ENCODE peak calls at places on chromosomes 4 and X, in ten cellular contexts. One of them, this sample, is unnamed. For H3K4me1, the result is how much of the 10 kb centered on the place peaks cover.

GRCh38 chr4:24210332-24210902 is 320.6 kb upstream of the PPARGC1A start:
- DNase-seq in IMR-90: peak
- DNase-seq in K562: no peak
- DNase-seq in adrenal gland: peak
- DNase-seq in ovary: peak
- DNase-seq in esophagus squamous epithelium: no peak
- DNase-seq in suprapubic skin: peak
- DNase-seq in spleen: no peak
- DNase-seq in tibial nerve: peak
- DNase-seq in stomach: no peak
- DNase-seq in this sample: peak

GRCh38 chr4:146975535-146975934 is 29.9 kb upstream of the TTC29 start:
- DNase-seq in IMR-90: no peak
- DNase-seq in K562: peak
- DNase-seq in adrenal gland: no peak
- DNase-seq in ovary: no peak
- DNase-seq in esophagus squamous epithelium: no peak
- DNase-seq in suprapubic skin: no peak
- DNase-seq in spleen: no peak
- DNase-seq in tibial nerve: no peak
- DNase-seq in stomach: no peak
- DNase-seq in this sample: no peak

GRCh38 chr4:71202703-71203102 is 136.1 kb upstream of the SLC4A4 start:
- DNase-seq in IMR-90: no peak
- DNase-seq in K562: no peak
- DNase-seq in adrenal gland: no peak
- DNase-seq in ovary: no peak
- DNase-seq in esophagus squamous epithelium: no peak
- DNase-seq in suprapubic skin: no peak
- DNase-seq in spleen: no peak
- DNase-seq in tibial nerve: no peak
- DNase-seq in stomach: no peak
- DNase-seq in this sample: no peak

GRCh38 chr4:100295792-100296191 is 105.5 kb upstream of the DDIT4L start:
- DNase-seq in IMR-90: peak
- DNase-seq in K562: no peak
- DNase-seq in adrenal gland: no peak
- DNase-seq in ovary: no peak
- DNase-seq in esophagus squamous epithelium: no peak
- DNase-seq in suprapubic skin: no peak
- DNase-seq in spleen: no peak
- DNase-seq in tibial nerve: no peak
- DNase-seq in stomach: no peak
- DNase-seq in this sample: no peak

GRCh38 chrX:258291-259040 is 22.7 kb upstream of the PLCXD1 start:
- DNase-seq in IMR-90: no peak
- DNase-seq in K562: no peak
- DNase-seq in adrenal gland: no peak
- DNase-seq in ovary: no peak
- DNase-seq in esophagus squamous epithelium: no peak
- DNase-seq in suprapubic skin: no peak
- DNase-seq in spleen: peak
- DNase-seq in tibial nerve: no peak
- DNase-seq in stomach: no peak
- DNase-seq in this sample: no peak

GRCh38 chrX:72498782-72499181 is 73.9 kb downstream of the HDAC8 start:
- DNase-seq in IMR-90: no peak
- DNase-seq in K562: peak
- DNase-seq in adrenal gland: peak
- DNase-seq in ovary: no peak
- DNase-seq in esophagus squamous epithelium: no peak
- DNase-seq in suprapubic skin: no peak
- DNase-seq in spleen: no peak
- DNase-seq in tibial nerve: no peak
- DNase-seq in stomach: no peak
- DNase-seq in this sample: no peak

GRCh38 chr4:125750827-125751466 is 436.2 kb downstream of the FAT4 start:
- DNase-seq in IMR-90: peak
- DNase-seq in K562: peak
- DNase-seq in adrenal gland: peak
- DNase-seq in ovary: peak
- DNase-seq in esophagus squamous epithelium: no peak
- DNase-seq in suprapubic skin: no peak
- DNase-seq in spleen: no peak
- DNase-seq in tibial nerve: peak
- DNase-seq in stomach: no peak
- DNase-seq in this sample: no peak

GRCh38 chr4:19947349-19947748 is 304.4 kb upstream of the SLIT2 start:
- DNase-seq in IMR-90: peak
- DNase-seq in K562: no peak
- DNase-seq in adrenal gland: no peak
- DNase-seq in ovary: no peak
- DNase-seq in esophagus squamous epithelium: no peak
- DNase-seq in suprapubic skin: no peak
- DNase-seq in spleen: no peak
- DNase-seq in tibial nerve: no peak
- DNase-seq in stomach: no peak
- DNase-seq in this sample: no peak

GRCh38 chr4:182492456-182492855 is 249.3 kb downstream of the TENM3 start:
- DNase-seq in IMR-90: peak
- DNase-seq in K562: no peak
- DNase-seq in adrenal gland: no peak
- DNase-seq in ovary: no peak
- DNase-seq in esophagus squamous epithelium: no peak
- DNase-seq in suprapubic skin: no peak
- DNase-seq in spleen: no peak
- DNase-seq in tibial nerve: no peak
- DNase-seq in stomach: no peak
- DNase-seq in this sample: no peak

GRCh38 chr4:82710202-82710929 is 88.2 kb downstream of the SCD5 start:
- DNase-seq in IMR-90: no peak
- DNase-seq in K562: no peak
- DNase-seq in adrenal gland: peak
- DNase-seq in ovary: peak
- DNase-seq in esophagus squamous epithelium: no peak
- DNase-seq in suprapubic skin: no peak
- DNase-seq in spleen: no peak
- DNase-seq in tibial nerve: no peak
- DNase-seq in stomach: no peak
- DNase-seq in this sample: no peak

GRCh38 chrX:74382613-74383012 is 38.7 kb upstream of the SLC16A2 start:
- DNase-seq in IMR-90: peak
- DNase-seq in K562: peak
- DNase-seq in adrenal gland: peak
- DNase-seq in ovary: peak
- DNase-seq in esophagus squamous epithelium: peak
- DNase-seq in suprapubic skin: peak
- DNase-seq in spleen: peak
- DNase-seq in tibial nerve: peak
- DNase-seq in stomach: peak
- DNase-seq in this sample: no peak

DNA sequence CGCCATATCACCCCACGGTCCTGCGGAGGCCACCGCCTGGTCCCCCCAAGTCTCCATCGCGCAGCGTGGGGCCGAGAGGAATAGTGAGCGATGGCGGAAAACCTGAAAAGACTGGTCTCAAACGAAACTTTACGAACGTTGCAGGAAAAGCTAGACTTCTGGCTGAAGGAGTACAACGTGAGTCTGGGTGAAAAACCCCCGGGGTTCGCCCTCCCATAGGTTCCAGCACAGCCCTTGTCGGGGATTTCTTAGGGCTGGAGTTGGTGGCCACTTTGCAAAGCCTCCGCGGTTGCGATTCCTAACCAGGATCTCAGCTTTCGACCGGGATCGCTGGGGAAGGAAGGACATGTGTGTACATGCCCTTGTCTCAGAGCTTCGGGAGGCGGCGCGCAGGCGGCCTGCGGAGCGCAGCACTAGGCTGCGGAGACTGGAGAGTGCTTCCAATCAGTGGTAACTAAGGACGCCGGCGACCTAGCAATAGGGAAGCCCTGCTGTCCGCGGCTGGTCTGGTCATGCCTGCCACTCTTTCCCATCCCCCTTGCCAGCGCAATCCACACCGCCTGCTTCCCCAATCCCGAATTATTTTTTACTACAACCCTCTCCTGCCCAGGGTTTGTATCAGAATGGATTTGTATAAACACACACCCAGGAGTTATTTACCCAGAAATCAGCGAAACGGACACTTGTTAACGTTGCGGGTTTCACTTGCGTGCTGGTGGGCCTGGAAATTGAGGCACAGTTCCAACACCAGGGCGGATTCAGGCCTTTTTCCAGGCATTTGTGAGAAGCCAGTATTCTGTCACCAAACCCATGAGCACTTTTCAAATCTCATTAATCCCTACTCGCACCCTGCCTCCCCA is 741 bp downstream of the SPATA18 start:
- DNase-seq in IMR-90: peak
- DNase-seq in K562: no peak
- DNase-seq in adrenal gland: peak
- DNase-seq in ovary: peak
- DNase-seq in esophagus squamous epithelium: no peak
- DNase-seq in suprapubic skin: peak
- DNase-seq in spleen: peak
- DNase-seq in tibial nerve: peak
- DNase-seq in stomach: peak
- DNase-seq in this sample: peak
- H3K4me3 ChIP-seq in IMR-90: peak
- H3K4me3 ChIP-seq in K562: no peak
- H3K4me3 ChIP-seq in adrenal gland: no peak
- H3K4me3 ChIP-seq in ovary: peak
- H3K4me3 ChIP-seq in esophagus squamous epithelium: peak
- H3K4me3 ChIP-seq in suprapubic skin: peak
- H3K4me3 ChIP-seq in spleen: peak
- H3K4me3 ChIP-seq in tibial nerve: peak
- H3K4me3 ChIP-seq in stomach: peak
- H3K4me3 ChIP-seq in this sample: peak

GRCh38 chr4:3046149-3046548 is 28.2 kb downstream of the HTT-AS start:
- DNase-seq in IMR-90: no peak
- DNase-seq in K562: no peak
- DNase-seq in adrenal gland: no peak
- DNase-seq in ovary: no peak
- DNase-seq in esophagus squamous epithelium: no peak
- DNase-seq in suprapubic skin: no peak
- DNase-seq in spleen: peak
- DNase-seq in tibial nerve: no peak
- DNase-seq in stomach: no peak
- DNase-seq in this sample: no peak
- TF ChIP-seq POLR2A in IMR-90: no peak
- TF ChIP-seq POLR2A in K562: no peak
- TF ChIP-seq POLR2A in adrenal gland: no peak
- TF ChIP-seq POLR2A in ovary: no peak
- TF ChIP-seq POLR2A in esophagus squamous epithelium: no peak
- TF ChIP-seq POLR2A in suprapubic skin: no peak
- TF ChIP-seq POLR2A in spleen: no peak
- TF ChIP-seq POLR2A in tibial nerve: no peak
- TF ChIP-seq POLR2A in stomach: no peak
- TF ChIP-seq POLR2A in this sample: no peak

GRCh38 chr4:41135761-41136160 is 78.6 kb downstream of the APBB2 start:
- DNase-seq in IMR-90: no peak
- DNase-seq in K562: no peak
- DNase-seq in adrenal gland: no peak
- DNase-seq in ovary: no peak
- DNase-seq in esophagus squamous epithelium: no peak
- DNase-seq in suprapubic skin: no peak
- DNase-seq in spleen: no peak
- DNase-seq in tibial nerve: no peak
- DNase-seq in stomach: no peak
- DNase-seq in this sample: no peak

GRCh38 chr4:41140410-41140809 is 73.9 kb downstream of the APBB2 start:
- DNase-seq in IMR-90: no peak
- DNase-seq in K562: no peak
- DNase-seq in adrenal gland: no peak
- DNase-seq in ovary: no peak
- DNase-seq in esophagus squamous epithelium: no peak
- DNase-seq in suprapubic skin: no peak
- DNase-seq in spleen: no peak
- DNase-seq in tibial nerve: no peak
- DNase-seq in stomach: no peak
- DNase-seq in this sample: no peak

GRCh38 chr4:41134581-41134980 is 79.8 kb downstream of the APBB2 start:
- DNase-seq in IMR-90: no peak
- DNase-seq in K562: no peak
- DNase-seq in adrenal gland: no peak
- DNase-seq in ovary: no peak
- DNase-seq in esophagus squamous epithelium: no peak
- DNase-seq in suprapubic skin: no peak
- DNase-seq in spleen: no peak
- DNase-seq in tibial nerve: no peak
- DNase-seq in stomach: no peak
- DNase-seq in this sample: no peak

GRCh38 chr4:41136456-41136855 is 77.9 kb downstream of the APBB2 start:
- DNase-seq in IMR-90: no peak
- DNase-seq in K562: no peak
- DNase-seq in adrenal gland: no peak
- DNase-seq in ovary: no peak
- DNase-seq in esophagus squamous epithelium: no peak
- DNase-seq in suprapubic skin: no peak
- DNase-seq in spleen: no peak
- DNase-seq in tibial nerve: no peak
- DNase-seq in stomach: no peak
- DNase-seq in this sample: no peak

DNA sequence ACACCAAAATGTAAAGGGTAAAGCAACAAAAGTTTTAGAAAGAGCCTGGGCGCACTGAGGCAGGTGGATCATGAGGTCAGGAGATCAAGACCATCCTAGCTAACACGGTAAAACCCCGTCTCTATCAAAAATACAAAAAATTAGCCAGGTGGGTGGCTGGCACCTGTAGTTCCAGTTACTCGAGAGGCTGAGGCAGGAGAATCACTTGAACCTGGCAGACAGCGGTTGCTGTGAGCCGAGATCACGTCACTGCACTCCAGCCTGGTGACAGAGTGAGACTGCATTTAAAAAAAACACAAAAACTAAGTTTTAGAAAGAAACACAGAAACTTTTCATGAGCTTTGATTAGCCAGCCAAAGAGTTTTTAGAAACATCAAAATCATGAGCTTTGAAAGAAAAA is 76.5 kb downstream of the APBB2 start:
- DNase-seq in IMR-90: no peak
- DNase-seq in K562: no peak
- DNase-seq in adrenal gland: no peak
- DNase-seq in ovary: no peak
- DNase-seq in esophagus squamous epithelium: no peak
- DNase-seq in suprapubic skin: no peak
- DNase-seq in spleen: no peak
- DNase-seq in tibial nerve: no peak
- DNase-seq in stomach: no peak
- DNase-seq in this sample: no peak
- H3K4me1 ChIP-seq in IMR-90: under half
- H3K4me1 ChIP-seq in K562: under half
- H3K4me1 ChIP-seq in adrenal gland: under half
- H3K4me1 ChIP-seq in ovary: under half
- H3K4me1 ChIP-seq in esophagus squamous epithelium: under half
- H3K4me1 ChIP-seq in suprapubic skin: under half
- H3K4me1 ChIP-seq in spleen: under half
- H3K4me1 ChIP-seq in tibial nerve: under half
- H3K4me1 ChIP-seq in stomach: half or more
- H3K4me1 ChIP-seq in this sample: under half

DNA sequence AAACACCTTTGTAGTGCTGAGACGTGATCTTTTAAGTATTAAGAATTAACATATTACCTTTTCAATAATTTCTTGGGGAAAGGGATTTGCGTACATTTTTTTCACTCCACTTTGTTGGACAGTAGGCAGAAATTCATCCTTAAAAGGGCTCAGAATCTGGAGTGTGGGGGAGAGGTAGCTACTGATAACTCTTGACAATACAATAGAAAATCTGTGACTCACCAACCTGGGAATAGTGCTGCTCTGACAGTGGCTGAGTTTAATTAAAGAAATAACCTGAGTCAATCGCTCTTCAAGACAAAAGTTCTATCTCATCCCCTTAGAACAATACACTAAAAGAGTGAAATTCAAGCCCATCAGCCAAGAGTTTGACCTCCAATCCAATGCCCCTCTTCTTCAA is 60.2 kb downstream of the SLC9A7 start:
- DNase-seq in IMR-90: no peak
- DNase-seq in K562: no peak
- DNase-seq in adrenal gland: no peak
- DNase-seq in ovary: no peak
- DNase-seq in esophagus squamous epithelium: no peak
- DNase-seq in suprapubic skin: no peak
- DNase-seq in spleen: no peak
- DNase-seq in tibial nerve: no peak
- DNase-seq in stomach: no peak
- DNase-seq in this sample: no peak
- H3K4me3 ChIP-seq in IMR-90: no peak
- H3K4me3 ChIP-seq in K562: no peak
- H3K4me3 ChIP-seq in adrenal gland: no peak
- H3K4me3 ChIP-seq in ovary: no peak
- H3K4me3 ChIP-seq in esophagus squamous epithelium: no peak
- H3K4me3 ChIP-seq in suprapubic skin: no peak
- H3K4me3 ChIP-seq in spleen: no peak
- H3K4me3 ChIP-seq in tibial nerve: no peak
- H3K4me3 ChIP-seq in stomach: no peak
- H3K4me3 ChIP-seq in this sample: no peak